ENCODE peak calls at places on chromosomes 12 and 14, in seven cellular contexts. U is pancreas, J is endodermal cell, D is NB4, S is A549, M is upper lobe of left lung, K is mesothelial cell of epicardium. H is an unnamed sample.

GRCh38 chr12:123223241-123223668 is 9.7 kb downstream of the MPHOSPH9 start:
- DNase-seq in U (no peak), J (no peak), D (no peak), S (no peak), M (no peak), K (no peak), H (no peak)

GRCh38 chr12:89678225-89678624 is 30.4 kb downstream of the ATP2B1 start:
- DNase-seq in U (no peak), J (no peak), D (no peak), S (no peak), M (no peak), K (no peak), H (no peak)

GRCh38 chr14:34425095-34425851 is 36.8 kb downstream of the SPTSSA start:
- DNase-seq in U (no peak), J (no peak), D (no peak), S (no peak), M (no peak), K (no peak), H (no peak)

GRCh38 chr14:35332517-35333346 is 40.5 kb downstream of the PSMA6 start:
- DNase-seq in U (no peak), J (peak; percentile 56), D (peak; percentile 68), S (no peak), M (no peak), K (no peak), H (no peak)

GRCh38 chr14:101369194-101369915 is 191.9 kb upstream of the DIO3 start:
- DNase-seq in U (no peak), J (no peak), D (no peak), S (no peak), M (peak; percentile 82), K (no peak), H (no peak)

GRCh38 chr12:11958216-11959091 is 112.3 kb upstream of the BCL2L14 start:
- DNase-seq in U (no peak), J (peak; percentile 75), D (peak; percentile 48), S (peak; percentile 42), M (no peak), K (no peak), H (no peak)

GRCh38 chr12:62907067-62907466 is 27.9 kb downstream of the PPM1H start:
- DNase-seq in U (no peak), J (no peak), D (no peak), S (no peak), M (no peak), K (no peak), H (no peak)

GRCh38 chr12:76688627-76689026 is 75.3 kb upstream of the ZDHHC17 start:
- DNase-seq in U (no peak), J (no peak), D (peak; percentile 40), S (no peak), M (no peak), K (no peak), H (no peak)

GRCh38 chr12:100716949-100717732 is 77.4 kb upstream of the ANO4 start:
- DNase-seq in U (no peak), J (peak; percentile 87), D (no peak), S (peak; percentile 28), M (peak; percentile 78), K (peak; percentile 57), H (peak; percentile 79)

GRCh38 chr12:98424726-98425401 is 90.5 kb upstream of the TMPO start:
- DNase-seq in U (peak; percentile 56), J (peak; percentile 90), D (peak; percentile 81), S (peak; percentile 76), M (no peak), K (peak; percentile 73), H (peak; percentile 65)

GRCh38 chr12:25469861-25470260 is 83.2 kb downstream of the LMNTD1 start:
- DNase-seq in U (no peak), J (no peak), D (no peak), S (no peak), M (no peak), K (no peak), H (no peak)

GRCh38 chr14:39673141-39674133 is 241.2 kb upstream of the FBXO33 start:
- DNase-seq in U (no peak), J (peak; percentile 58), D (no peak), S (no peak), M (no peak), K (no peak), H (no peak)

GRCh38 chr12:25388216-25388615 is 137.5 kb upstream of the KRAS start:
- DNase-seq in U (no peak), J (no peak), D (no peak), S (no peak), M (no peak), K (no peak), H (no peak)

GRCh38 chr12:42769455-42769854 is 179.9 kb upstream of the PRICKLE1 start:
- DNase-seq in U (no peak), J (no peak), D (no peak), S (no peak), M (no peak), K (no peak), H (no peak)

GRCh38 chr12:52203126-52203921 is 11.5 kb upstream of the KRT80 start:
- DNase-seq in U (peak; percentile 66), J (peak; percentile 54), D (peak; percentile 98), S (peak; percentile 66), M (no peak), K (no peak), H (peak; percentile 38)

GRCh38 chr12:21336656-21337055 is 1.9 kb upstream of the SLCO1A2 start:
- DNase-seq in U (no peak), J (no peak), D (no peak), S (no peak), M (no peak), K (no peak), H (no peak)

DNA sequence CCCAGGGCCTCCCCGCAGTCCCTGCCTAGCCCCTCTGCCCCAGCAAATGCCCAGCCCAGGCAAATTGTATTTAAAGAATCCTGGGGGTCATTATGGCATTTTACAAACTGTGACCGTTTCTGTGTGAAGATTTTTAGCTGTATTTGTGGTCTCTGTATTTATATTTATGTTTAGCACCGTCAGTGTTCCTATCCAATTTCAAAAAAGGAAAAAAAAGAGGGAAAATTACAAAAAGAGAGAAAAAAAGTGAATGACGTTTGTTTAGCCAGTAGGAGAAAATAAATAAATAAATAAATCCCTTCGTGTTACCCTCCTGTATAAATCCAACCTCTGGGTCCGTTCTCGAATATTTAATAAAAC is 2.2 kb downstream of the HOXC6 start:
- DNase-seq in U (no peak), J (no peak), D (no peak), S (no peak), M (no peak), K (no peak), H (no peak)
- TF ChIP-seq CTCF in U (no peak), J (no peak), D (no peak), S (no peak), M (no peak), K (no peak), H (no peak)

DNA sequence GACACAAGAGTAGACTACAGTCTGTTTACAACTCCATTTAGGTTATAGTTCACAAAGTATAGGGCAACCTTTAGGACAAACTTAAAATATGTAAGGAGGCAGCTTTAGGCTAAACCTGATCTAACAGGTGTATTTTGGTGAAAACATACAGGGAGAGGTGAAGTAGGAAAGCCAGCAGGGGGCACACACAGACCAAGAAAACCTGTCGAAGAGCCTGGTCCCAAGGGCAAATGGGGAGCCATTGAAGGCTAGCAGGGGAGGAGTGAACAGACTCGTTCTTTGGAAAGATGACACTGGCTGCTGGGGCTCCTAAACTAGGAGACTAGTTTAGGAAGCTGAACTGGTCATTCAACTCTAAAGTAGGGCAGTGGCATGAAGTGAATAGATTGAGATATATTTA is 138.8 kb upstream of the WSCD2 start:
- DNase-seq in U (peak; percentile 24), J (peak; percentile 90), D (peak; percentile 50), S (peak; percentile 4), M (no peak), K (no peak), H (peak; percentile 66)
- TF ChIP-seq CTCF in U (no peak), J (peak; percentile 80), D (peak; percentile 45), S (peak; percentile 53), M (no peak), K (peak; percentile 12), H (peak; percentile 55)

DNA sequence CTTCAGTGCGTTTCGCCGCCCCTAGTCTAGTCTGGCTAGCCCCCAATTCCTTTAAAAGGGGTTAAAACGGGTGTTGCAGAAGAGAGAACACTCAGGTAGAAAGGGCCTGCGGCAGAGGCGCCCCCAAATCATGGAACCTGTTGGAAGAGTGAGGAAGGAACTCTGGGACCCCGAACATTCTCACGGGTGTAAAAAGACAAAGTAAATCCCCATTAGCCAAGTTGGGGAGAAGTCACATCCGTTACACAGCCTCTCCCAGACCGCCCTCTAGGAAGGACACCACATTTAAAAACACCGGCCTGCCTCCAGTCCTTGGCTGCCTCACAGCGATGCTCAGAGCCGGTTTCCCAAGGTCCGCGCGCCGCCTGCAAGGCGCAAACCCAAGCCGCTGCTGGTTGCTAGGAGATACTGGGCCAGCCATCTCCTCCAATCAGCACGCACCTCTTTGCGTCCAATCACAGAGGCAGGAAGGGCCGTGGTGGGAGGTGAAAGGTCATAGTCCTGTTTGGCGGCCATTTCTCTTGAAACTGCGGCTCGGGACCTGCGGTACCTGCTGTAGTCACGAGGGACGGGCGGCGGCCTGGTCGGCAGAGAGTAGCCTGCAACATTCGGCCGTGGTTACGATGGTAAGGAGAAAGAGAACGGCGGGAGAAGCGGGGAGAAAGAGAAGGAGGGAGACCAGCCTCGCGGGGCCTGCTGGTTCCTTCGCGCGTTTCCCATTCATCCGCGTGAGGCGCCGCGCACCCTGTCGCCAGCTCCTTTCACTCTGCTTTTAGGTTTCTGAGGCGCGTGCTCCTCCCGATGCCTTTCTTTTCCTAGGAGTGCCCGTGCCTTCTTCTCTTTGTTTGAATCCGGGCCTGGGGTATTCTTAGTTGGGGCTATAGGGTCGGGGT is at the start of gene SNRPF:
- DNase-seq in U (peak; percentile 95), J (peak; percentile 100), D (peak; percentile 99), S (peak; percentile 100), M (peak; percentile 93), K (peak; percentile 93), H (peak; percentile 91)
- TF ChIP-seq CTCF in U (no peak), J (peak; percentile 40), D (no peak), S (no peak), M (peak; percentile 24), K (no peak), H (no peak)

GRCh38 chr14:77991128-77991772 is 178.9 kb upstream of the NRXN3 start:
- DNase-seq in U (no peak), J (peak; percentile 53), D (peak; percentile 33), S (no peak), M (no peak), K (no peak), H (no peak)
- TF ChIP-seq CTCF in U (no peak), J (peak; percentile 69), D (peak; percentile 23), S (no peak), M (no peak), K (no peak), H (no peak)

DNA sequence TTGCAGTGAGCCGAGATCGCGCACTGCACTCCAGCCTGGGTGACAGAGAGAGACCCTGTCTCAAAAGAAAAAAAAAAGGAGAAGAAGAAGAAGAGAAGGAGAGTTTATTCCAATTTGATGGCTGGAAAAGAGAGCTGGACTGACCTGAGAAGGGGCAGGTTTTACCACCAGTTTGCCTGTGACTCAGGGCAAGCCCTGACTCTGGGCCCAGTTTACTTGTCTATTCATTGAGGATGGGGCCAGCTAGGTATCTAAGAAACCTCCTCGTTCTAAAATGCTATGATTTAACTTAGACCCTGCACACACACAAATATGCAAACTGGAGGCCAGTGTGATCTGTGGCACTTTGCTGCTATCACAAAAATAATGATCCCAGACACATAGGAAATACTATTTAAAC is 155.0 kb downstream of the FOXN3 start:
- DNase-seq in U (no peak), J (no peak), D (no peak), S (no peak), M (no peak), K (no peak), H (no peak)
- TF ChIP-seq CTCF in U (no peak), J (no peak), D (no peak), S (no peak), M (no peak), K (no peak), H (no peak)